ENCODE peak calls at places on chromosomes 13 and 19, in five cellular contexts. N, Z, L, G and X are unnamed samples.

GRCh38 chr19:29519146-29519545 is 6.6 kb upstream of the VSTM2B start:
- DNase-seq in N (no peak), Z (no peak), L (no peak), G (no peak), X (no peak)

GRCh38 chr13:42354246-42355117 is 82.5 kb downstream of the AKAP11 start:
- DNase-seq in N (no peak), Z (no peak), L (peak; percentile 24), G (no peak), X (peak; percentile 45)

GRCh38 chr19:411723-412355 is 2.9 kb upstream of the C2CD4C start:
- DNase-seq in N (no peak), Z (no peak), L (no peak), G (no peak), X (no peak)

GRCh38 chr19:7833225-7834156 is 3.5 kb downstream of the EVI5L start:
- DNase-seq in N (no peak), Z (no peak), L (peak; percentile 8), G (peak; percentile 91), X (no peak)

GRCh38 chr13:43838909-43839308 is 40.6 kb downstream of the CCDC122 start:
- DNase-seq in N (no peak), Z (no peak), L (no peak), G (no peak), X (no peak)

GRCh38 chr13:40550130-40550529 is 116.3 kb downstream of the FOXO1 start:
- DNase-seq in N (no peak), Z (no peak), L (no peak), G (no peak), X (no peak)

GRCh38 chr13:75635101-75635620 is 969 bp upstream of the LMO7 start:
- DNase-seq in N (no peak), Z (peak; percentile 54), L (peak; percentile 32), G (peak; percentile 42), X (no peak)

GRCh38 chr13:74767031-74767430 is 632.8 kb upstream of the KLF12 start:
- DNase-seq in N (no peak), Z (no peak), L (no peak), G (no peak), X (no peak)

GRCh38 chr19:34430738-34431625 is 2.8 kb downstream of the UBA2 start:
- DNase-seq in N (peak; percentile 28), Z (peak; percentile 43), L (peak; percentile 82), G (no peak), X (peak; percentile 83)

GRCh38 chr13:45446181-45446580 is 18.6 kb upstream of the COG3 start:
- DNase-seq in N (no peak), Z (no peak), L (no peak), G (no peak), X (no peak)

GRCh38 chr19:7679017-7679720 is 1.5 kb upstream of the TRAPPC5 start:
- DNase-seq in N (no peak), Z (peak; percentile 64), L (peak; percentile 81), G (peak; percentile 51), X (peak; percentile 83)

GRCh38 chr13:48773531-48774275 is 120.0 kb downstream of the CYSLTR2 start:
- DNase-seq in N (no peak), Z (no peak), L (no peak), G (no peak), X (no peak)

GRCh38 chr19:10694706-10695105 is 6.5 kb upstream of the QTRT1 start:
- DNase-seq in N (no peak), Z (no peak), L (no peak), G (no peak), X (no peak)

GRCh38 chr13:46160065-46160464 is 21.9 kb downstream of the LCP1 start:
- DNase-seq in N (no peak), Z (no peak), L (no peak), G (no peak), X (no peak)

GRCh38 chr19:14081797-14082674 is 3.5 kb downstream of the C19orf67 start:
- DNase-seq in N (no peak), Z (no peak), L (peak; percentile 76), G (peak; percentile 31), X (peak; percentile 72)

GRCh38 chr19:21699197-21699596 is 68.2 kb downstream of the ZNF100 start:
- DNase-seq in N (no peak), Z (no peak), L (no peak), G (no peak), X (no peak)

GRCh38 chr13:48040059-48040458 is 2.5 kb downstream of the NUDT15 start:
- DNase-seq in N (no peak), Z (no peak), L (no peak), G (no peak), X (no peak)

GRCh38 chr13:94427313-94427712 is 52.2 kb downstream of the DCT start:
- DNase-seq in N (no peak), Z (no peak), L (no peak), G (no peak), X (no peak)
- TF ChIP-seq CTCF in N (no peak), Z (no peak), L (no peak), G (no peak), X (no peak)

GRCh38 chr13:52707375-52707774 is 32.2 kb downstream of the CNMD start:
- DNase-seq in N (no peak), Z (no peak), L (no peak), G (no peak), X (no peak)
- TF ChIP-seq CTCF in N (peak; percentile 30), Z (peak; percentile 4), L (peak; percentile 4), G (no peak), X (no peak)

GRCh38 chr19:57068921-57069697 is 50.7 kb upstream of the USP29 start:
- DNase-seq in N (no peak), Z (no peak), L (no peak), G (no peak), X (no peak)
- TF ChIP-seq CTCF in N (peak; percentile 82), Z (no peak), L (peak; percentile 14), G (no peak), X (no peak)

DNA sequence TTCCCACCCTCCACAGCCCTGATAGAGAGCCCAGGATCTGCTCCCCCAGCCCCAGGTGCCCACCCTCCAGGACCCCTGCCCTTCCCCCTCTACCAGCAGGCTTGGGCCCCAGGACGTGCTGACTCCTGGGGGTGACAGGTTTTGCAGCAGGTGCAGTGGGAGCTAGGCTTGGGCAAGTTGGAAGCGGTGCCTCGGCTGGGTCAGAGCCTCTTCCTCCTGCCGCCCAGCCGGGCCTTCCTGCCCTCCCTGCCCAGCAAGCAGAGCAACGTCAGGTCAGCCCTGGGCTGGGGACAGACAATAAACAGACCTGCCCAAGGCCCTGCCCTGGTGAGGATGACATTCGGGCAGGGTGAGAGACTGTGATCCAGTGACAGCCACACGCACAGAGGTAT is 9.2 kb upstream of the NCCRP1 start:
- DNase-seq in N (no peak), Z (no peak), L (no peak), G (no peak), X (no peak)
- TF ChIP-seq CTCF in N (no peak), Z (no peak), L (peak; percentile 7), G (no peak), X (peak; percentile 14)

DNA sequence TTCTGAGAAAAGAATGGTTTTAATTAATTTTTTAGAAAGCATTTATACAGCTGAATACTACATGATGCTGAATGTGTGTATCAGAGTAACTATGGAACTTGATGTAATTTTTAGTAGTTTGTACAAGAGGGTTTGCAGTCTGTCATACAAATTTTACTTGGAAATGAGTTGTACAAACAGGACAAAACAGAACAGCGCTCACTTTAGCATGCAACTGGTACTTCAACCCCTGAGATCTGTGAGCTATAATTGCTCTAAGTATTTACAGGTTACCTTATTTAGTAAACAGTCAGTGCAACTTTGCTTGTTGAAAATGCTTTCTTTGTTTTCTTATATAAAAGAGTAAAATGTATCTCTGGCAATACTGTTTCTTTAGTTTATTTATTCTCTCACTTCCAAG is 719 bp downstream of the TNFRSF19 start:
- DNase-seq in N (no peak), Z (no peak), L (no peak), G (no peak), X (no peak)
- TF ChIP-seq CTCF in N (no peak), Z (peak; percentile 39), L (no peak), G (no peak), X (no peak)